ENCODE peak calls at places on chromosomes 2 and 18, in ten cellular contexts. R is gastrocnemius medialis; P is psoas muscle; O is cardiac muscle cell; H is upper lobe of right lung; T is lower lobe of right lung; M is mucosa of descending colon; C is right lobe of liver; L is CD8-positive, alpha-beta T cell; G is sigmoid colon. K is an unnamed sample.

GRCh38 chr2:237500681-237501424 is 13.8 kb downstream of the MLPH start:
- DNase-seq in M (no peak), T (no peak), H (peak), G (no peak), R (no peak), P (peak), C (no peak), O (peak), L (no peak), K (no peak)

GRCh38 chr2:20135631-20136050 is 84.2 kb upstream of the LAPTM4A start:
- DNase-seq in T (peak), L (no peak), R (no peak), M (peak), C (peak), G (peak), P (peak), O (peak), H (peak), K (peak)

GRCh38 chr2:237085261-237086221 is at the start of gene COPS8:
- DNase-seq in O (peak), T (peak), C (peak), L (peak), G (peak), M (peak), P (peak), H (peak), R (peak), K (peak)

GRCh38 chr2:172012688-172013358 is 13.1 kb downstream of the METAP1D start:
- DNase-seq in C (no peak), G (no peak), M (no peak), P (peak), O (no peak), T (no peak), L (no peak), R (no peak), H (no peak), K (no peak)

GRCh38 chr2:73851274-73851673 is 22.5 kb downstream of the STAMBP start:
- DNase-seq in M (peak), T (no peak), R (no peak), G (no peak), O (peak), C (no peak), P (no peak), L (no peak), H (no peak), K (no peak)

GRCh38 chr2:154546341-154546740 is 152.2 kb upstream of the KCNJ3 start:
- DNase-seq in G (no peak), P (no peak), C (no peak), M (no peak), R (no peak), H (no peak), O (no peak), L (no peak), T (no peak), K (no peak)

GRCh38 chr2:196399736-196400691 is 228.6 kb upstream of the STK17B start:
- DNase-seq in O (peak), P (no peak), M (no peak), C (no peak), G (no peak), R (no peak), T (no peak), L (no peak), H (no peak), K (no peak)

GRCh38 chr2:100845141-100845991 is 25.4 kb downstream of the NPAS2 start:
- DNase-seq in T (no peak), L (no peak), M (no peak), P (peak), G (peak), H (no peak), R (peak), O (no peak), C (peak), K (no peak)

GRCh38 chr2:234256516-234256915 is 206.0 kb downstream of the SPP2 start:
- DNase-seq in H (no peak), P (no peak), C (no peak), L (no peak), T (no peak), O (no peak), R (no peak), M (no peak), G (no peak), K (no peak)

GRCh38 chr2:221465776-221466175 is 106.3 kb downstream of the EPHA4 start:
- DNase-seq in P (no peak), T (no peak), O (peak), M (peak), H (no peak), R (no peak), L (no peak), C (no peak), G (no peak), K (peak)

GRCh38 chr2:36489296-36489695 is 108.7 kb downstream of the FEZ2 start:
- DNase-seq in L (no peak), H (no peak), P (no peak), C (no peak), M (no peak), G (no peak), O (peak), R (no peak), T (no peak), K (no peak)

GRCh38 chr2:138536302-138536701 is 34.7 kb downstream of the SPOPL start:
- DNase-seq in T (no peak), P (no peak), O (peak), R (no peak), H (no peak), L (no peak), C (no peak), G (no peak), M (no peak), K (no peak)

GRCh38 chr18:23556145-23556780 is 30.0 kb downstream of the NPC1 start:
- DNase-seq in R (no peak), G (no peak), M (no peak), T (no peak), C (no peak), P (no peak), L (no peak), O (no peak), H (no peak), K (no peak)

GRCh38 chr18:79508565-79509535 is 113.1 kb downstream of the NFATC1 start:
- DNase-seq in R (no peak), L (no peak), G (peak), P (peak), T (peak), O (no peak), M (no peak), H (peak), C (peak), K (no peak)

GRCh38 chr2:7672027-7672684 is 754.9 kb downstream of the RNF144A start:
- DNase-seq in H (peak), C (peak), R (no peak), M (peak), T (peak), O (peak), L (peak), G (no peak), P (no peak), K (no peak)

DNA sequence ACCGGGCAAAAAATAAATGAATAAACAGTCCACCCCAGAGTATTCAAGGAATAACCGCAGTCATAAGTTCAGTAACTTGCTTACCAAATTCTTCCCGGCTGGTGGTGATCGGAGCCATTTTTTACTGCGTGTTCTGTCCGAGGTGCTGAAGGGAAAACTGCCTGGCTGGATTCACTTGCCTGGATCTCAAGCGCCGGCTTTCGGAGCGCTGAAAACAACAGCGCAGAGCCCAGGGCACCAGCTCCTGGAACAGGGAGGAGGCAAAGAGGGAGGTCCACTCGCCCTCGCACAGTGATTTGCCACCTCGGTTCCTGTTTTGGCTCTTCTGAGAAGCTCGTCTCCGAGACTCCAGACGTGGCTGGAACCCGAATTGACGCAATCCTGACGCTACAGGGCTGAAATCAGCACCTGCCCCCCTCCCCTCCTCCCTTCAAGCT is at the start of gene SYT4:
- DNase-seq in R (no peak), H (peak), P (no peak), M (peak), O (peak), T (no peak), C (peak), L (no peak), G (no peak), K (no peak)
- H3K4me3 ChIP-seq in R (no peak), H (no peak), P (no peak), M (no peak), O (no peak), T (no peak), C (no peak), L (no peak), G (no peak), K (no peak)

GRCh38 chr18:32891797-32892196 is 119.0 kb upstream of the KLHL14 start:
- DNase-seq in O (no peak), M (no peak), H (no peak), R (no peak), L (no peak), P (no peak), G (no peak), C (no peak), T (no peak), K (no peak)
- TF ChIP-seq CTCF in O (no peak), M (no peak), H (no peak), R (no peak), L (no peak), P (no peak), G (no peak), C (no peak), T (no peak), K (no peak)

GRCh38 chr2:216934151-216934550 is 74.3 kb upstream of the TNP1 start:
- DNase-seq in M (no peak), T (no peak), P (peak), O (no peak), G (no peak), C (no peak), L (no peak), H (no peak), R (no peak), K (no peak)
- H3K4me3 ChIP-seq in M (no peak), T (no peak), P (no peak), O (no peak), G (no peak), C (no peak), L (no peak), H (no peak), R (no peak), K (no peak)

GRCh38 chr18:77140439-77141109 is 8.0 kb upstream of the MBP start:
- DNase-seq in T (peak), O (no peak), C (peak), L (peak), P (no peak), G (peak), H (no peak), M (no peak), R (no peak), K (no peak)

GRCh38 chr18:77143196-77143595 is 10.6 kb upstream of the MBP start:
- DNase-seq in O (no peak), L (no peak), C (no peak), G (no peak), M (no peak), T (no peak), H (no peak), P (no peak), R (no peak), K (no peak)

GRCh38 chr18:77140030-77140429 is 7.4 kb upstream of the MBP start:
- DNase-seq in L (no peak), C (no peak), M (no peak), P (no peak), H (no peak), O (no peak), G (no peak), R (no peak), T (no peak), K (no peak)

GRCh38 chr18:77139619-77140018 is 7.0 kb upstream of the MBP start:
- DNase-seq in H (no peak), R (no peak), G (no peak), L (no peak), T (no peak), O (no peak), M (no peak), C (no peak), P (no peak), K (no peak)

GRCh38 chr18:77141401-77142118 is 9.0 kb upstream of the MBP start:
- DNase-seq in P (no peak), O (no peak), T (no peak), M (no peak), L (no peak), C (no peak), R (no peak), H (peak), G (no peak), K (no peak)
- TF ChIP-seq CTCF in P (peak), O (no peak), T (peak), M (no peak), L (no peak), C (peak), R (no peak), H (peak), G (no peak), K (peak)

DNA sequence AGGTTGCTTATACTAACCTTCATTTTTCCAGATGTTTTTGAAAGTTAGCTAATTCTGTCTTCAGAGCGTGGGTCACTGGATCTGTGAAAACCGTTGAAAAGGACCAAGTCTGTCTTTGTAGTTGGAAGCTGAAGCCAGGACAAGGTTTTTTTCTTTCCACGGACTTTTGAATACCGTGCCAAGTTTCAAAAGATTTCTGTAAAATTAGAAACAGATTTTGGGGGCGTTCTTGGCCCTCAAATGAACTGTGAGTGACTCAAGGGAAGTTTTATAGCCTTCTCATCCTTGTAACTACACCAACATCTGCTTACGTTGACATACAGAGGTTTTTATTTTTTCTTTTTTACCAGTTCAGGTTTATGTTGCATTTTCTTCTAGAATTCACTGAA is at the start of gene FAP:
- DNase-seq in G (no peak), P (no peak), M (no peak), O (peak), T (no peak), R (no peak), L (no peak), C (no peak), H (no peak), K (no peak)
- H3K4me3 ChIP-seq in G (peak), P (peak), M (no peak), O (no peak), T (peak), R (peak), L (no peak), C (no peak), H (peak), K (no peak)

DNA sequence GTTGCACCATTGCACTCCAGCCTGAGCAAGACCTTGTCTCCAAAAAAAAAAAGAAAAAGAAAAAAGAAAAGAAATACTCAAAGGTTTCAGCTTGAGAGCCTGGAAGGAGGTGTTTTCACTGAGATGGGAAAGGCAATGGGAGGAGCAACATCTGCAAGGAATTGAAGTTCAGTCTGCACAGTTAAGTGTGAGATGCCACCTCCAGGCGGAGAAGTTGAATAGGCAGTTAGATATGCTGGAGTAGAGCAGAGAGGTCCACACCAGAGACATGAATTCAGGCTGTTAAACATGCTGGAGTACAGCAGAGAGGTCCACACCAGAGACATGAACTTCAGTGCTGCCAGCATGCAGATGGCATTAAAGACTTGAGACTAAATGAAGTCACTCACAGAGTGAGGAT is 41.4 kb upstream of the DTNB start:
- DNase-seq in C (no peak), G (no peak), O (peak), H (no peak), L (no peak), T (no peak), R (no peak), P (no peak), M (no peak), K (no peak)
- TF ChIP-seq CTCF in C (no peak), G (no peak), O (no peak), H (no peak), L (no peak), T (no peak), R (no peak), P (no peak), M (no peak), K (no peak)

GRCh38 chr2:9473308-9473984 is 905 bp upstream of the IAH1 start:
- DNase-seq in C (no peak), G (no peak), L (peak), H (peak), P (no peak), T (no peak), M (peak), R (peak), O (no peak), K (no peak)
- H3K4me3 ChIP-seq in C (peak), G (peak), L (peak), H (peak), P (peak), T (peak), M (no peak), R (peak), O (peak), K (peak)

GRCh38 chr2:79936715-79937114 is 367.8 kb downstream of the LRRTM1 start:
- DNase-seq in M (no peak), R (no peak), T (no peak), G (no peak), L (no peak), O (no peak), H (no peak), C (no peak), P (no peak), K (no peak)

GRCh38 chr2:79940366-79940765 is 364.2 kb downstream of the LRRTM1 start:
- DNase-seq in T (no peak), R (no peak), L (no peak), M (no peak), H (no peak), G (no peak), C (no peak), O (no peak), P (no peak), K (no peak)

GRCh38 chr2:79935046-79935729 is 369.4 kb downstream of the LRRTM1 start:
- DNase-seq in T (no peak), H (no peak), O (no peak), G (no peak), C (no peak), P (no peak), L (no peak), M (no peak), R (no peak), K (no peak)

GRCh38 chr2:79938648-79939047 is 365.9 kb downstream of the LRRTM1 start:
- DNase-seq in L (no peak), R (no peak), G (no peak), P (no peak), T (no peak), O (no peak), H (no peak), M (no peak), C (no peak), K (no peak)

GRCh38 chr2:79935771-79936657 is 368.5 kb downstream of the LRRTM1 start:
- DNase-seq in L (no peak), R (no peak), P (no peak), M (peak), G (no peak), C (no peak), H (no peak), T (no peak), O (peak), K (no peak)
- TF ChIP-seq CTCF in L (no peak), R (peak), P (peak), M (peak), G (peak), C (peak), H (peak), T (peak), O (peak), K (peak)

GRCh38 chr2:47405757-47406156 is 2.8 kb downstream of the MSH2 start:
- DNase-seq in M (no peak), P (no peak), C (no peak), G (no peak), O (no peak), L (no peak), H (no peak), T (no peak), R (no peak), K (no peak)
- H3K4me3 ChIP-seq in M (no peak), P (no peak), C (no peak), G (no peak), O (no peak), L (no peak), H (no peak), T (no peak), R (no peak), K (no peak)

GRCh38 chr2:27086090-27086721 is 366 bp upstream of the KHK start:
- DNase-seq in P (peak), L (peak), M (peak), T (peak), G (peak), R (peak), O (peak), H (peak), C (peak), K (peak)

GRCh38 chr2:27086722-27087446 is at the start of gene KHK:
- DNase-seq in P (peak), C (peak), M (peak), O (peak), L (no peak), H (peak), R (no peak), G (peak), T (peak), K (no peak)

GRCh38 chr2:27085062-27085669 is 1.4 kb upstream of the KHK start:
- DNase-seq in C (no peak), G (no peak), O (no peak), M (no peak), L (no peak), P (peak), R (no peak), T (no peak), H (no peak), K (no peak)

GRCh38 chr2:27084297-27085061 is 2.1 kb upstream of the KHK start:
- DNase-seq in R (no peak), H (no peak), T (no peak), L (no peak), M (no peak), G (no peak), O (no peak), P (peak), C (no peak), K (no peak)

GRCh38 chr2:27085670-27086089 is 892 bp upstream of the KHK start:
- DNase-seq in O (peak), M (peak), R (peak), P (peak), G (peak), L (no peak), T (peak), C (peak), H (peak), K (no peak)
- TF ChIP-seq CTCF in O (peak), M (no peak), R (peak), P (peak), G (peak), L (no peak), T (peak), C (peak), H (peak), K (no peak)